ENCODE peak calls at places on chromosomes 13 and 19, in seven cellular contexts. One of them, this sample, is unnamed.

GRCh38 chr13:108902557-108903155 is 273.2 kb downstream of the MYO16 start:
- DNase-seq in lower leg skin: no peak
- DNase-seq in ovary: no peak
- DNase-seq in NB4: no peak
- DNase-seq in thoracic aorta: no peak
- DNase-seq in lower lobe of right lung: no peak
- DNase-seq in A549: no peak
- DNase-seq in this sample: peak

GRCh38 chr13:113863511-113864302 is at the start of gene GAS6:
- DNase-seq in thoracic aorta: no peak
- DNase-seq in NB4: no peak
- DNase-seq in A549: peak
- DNase-seq in lower leg skin: no peak
- DNase-seq in ovary: peak
- DNase-seq in lower lobe of right lung: peak
- DNase-seq in this sample: no peak

GRCh38 chr19:39411832-39412099 is 703 bp upstream of the PLEKHG2 start:
- DNase-seq in lower leg skin: peak
- DNase-seq in thoracic aorta: peak
- DNase-seq in A549: peak
- DNase-seq in ovary: peak
- DNase-seq in NB4: peak
- DNase-seq in lower lobe of right lung: peak
- DNase-seq in this sample: no peak

GRCh38 chr19:31718898-31719297 is 369.7 kb upstream of the TSHZ3 start:
- DNase-seq in ovary: no peak
- DNase-seq in thoracic aorta: no peak
- DNase-seq in NB4: no peak
- DNase-seq in lower leg skin: no peak
- DNase-seq in A549: no peak
- DNase-seq in lower lobe of right lung: no peak
- DNase-seq in this sample: no peak

GRCh38 chr19:19514215-19514633 is 1.1 kb downstream of the TSSK6 start:
- DNase-seq in A549: no peak
- DNase-seq in lower leg skin: peak
- DNase-seq in thoracic aorta: no peak
- DNase-seq in lower lobe of right lung: no peak
- DNase-seq in ovary: peak
- DNase-seq in NB4: no peak
- DNase-seq in this sample: no peak

GRCh38 chr13:80586356-80586755 is 245.4 kb upstream of the SPRY2 start:
- DNase-seq in lower leg skin: no peak
- DNase-seq in A549: no peak
- DNase-seq in ovary: no peak
- DNase-seq in NB4: no peak
- DNase-seq in thoracic aorta: no peak
- DNase-seq in lower lobe of right lung: no peak
- DNase-seq in this sample: no peak

GRCh38 chr13:107883561-107884175 is 331.7 kb downstream of the LIG4 start:
- DNase-seq in lower lobe of right lung: no peak
- DNase-seq in thoracic aorta: no peak
- DNase-seq in lower leg skin: no peak
- DNase-seq in ovary: no peak
- DNase-seq in A549: no peak
- DNase-seq in NB4: no peak
- DNase-seq in this sample: no peak

GRCh38 chr19:46232468-46232867 is 2.9 kb downstream of the IGFL1 start:
- DNase-seq in NB4: no peak
- DNase-seq in lower lobe of right lung: no peak
- DNase-seq in A549: no peak
- DNase-seq in thoracic aorta: no peak
- DNase-seq in ovary: no peak
- DNase-seq in lower leg skin: no peak
- DNase-seq in this sample: no peak

GRCh38 chr13:32031025-32031814 is at the start of gene FRY:
- DNase-seq in NB4: peak
- DNase-seq in thoracic aorta: peak
- DNase-seq in lower lobe of right lung: peak
- DNase-seq in lower leg skin: peak
- DNase-seq in ovary: peak
- DNase-seq in A549: peak
- DNase-seq in this sample: peak

GRCh38 chr13:21074601-21075302 is 13.4 kb upstream of the LATS2 start:
- DNase-seq in NB4: peak
- DNase-seq in ovary: peak
- DNase-seq in thoracic aorta: no peak
- DNase-seq in A549: no peak
- DNase-seq in lower lobe of right lung: no peak
- DNase-seq in lower leg skin: no peak
- DNase-seq in this sample: no peak

GRCh38 chr19:30065680-30066606 is 123.9 kb downstream of the URI1 start:
- DNase-seq in A549: no peak
- DNase-seq in ovary: no peak
- DNase-seq in thoracic aorta: no peak
- DNase-seq in NB4: no peak
- DNase-seq in lower leg skin: no peak
- DNase-seq in lower lobe of right lung: peak
- DNase-seq in this sample: no peak

GRCh38 chr13:20721454-20722357 is 18.2 kb downstream of the IL17D start:
- DNase-seq in lower lobe of right lung: no peak
- DNase-seq in lower leg skin: no peak
- DNase-seq in A549: no peak
- DNase-seq in thoracic aorta: no peak
- DNase-seq in NB4: no peak
- DNase-seq in ovary: peak
- DNase-seq in this sample: peak

GRCh38 chr19:15123900-15124299 is 16.7 kb downstream of the SYDE1 start:
- DNase-seq in lower leg skin: no peak
- DNase-seq in A549: no peak
- DNase-seq in thoracic aorta: no peak
- DNase-seq in lower lobe of right lung: peak
- DNase-seq in NB4: no peak
- DNase-seq in ovary: peak
- DNase-seq in this sample: peak

GRCh38 chr19:50486823-50487515 is 10.3 kb upstream of the GARIN5A start:
- DNase-seq in lower lobe of right lung: peak
- DNase-seq in A549: peak
- DNase-seq in lower leg skin: no peak
- DNase-seq in NB4: peak
- DNase-seq in ovary: no peak
- DNase-seq in thoracic aorta: no peak
- DNase-seq in this sample: no peak

GRCh38 chr19:17512574-17512939 is 1.1 kb downstream of the PGLS start:
- DNase-seq in lower leg skin: no peak
- DNase-seq in A549: no peak
- DNase-seq in lower lobe of right lung: no peak
- DNase-seq in thoracic aorta: no peak
- DNase-seq in ovary: no peak
- DNase-seq in NB4: peak
- DNase-seq in this sample: no peak

GRCh38 chr19:31127132-31127967 is 221.9 kb downstream of the TSHZ3 start:
- DNase-seq in A549: peak
- DNase-seq in thoracic aorta: no peak
- DNase-seq in ovary: peak
- DNase-seq in NB4: no peak
- DNase-seq in lower lobe of right lung: no peak
- DNase-seq in lower leg skin: no peak
- DNase-seq in this sample: no peak

GRCh38 chr13:96029002-96029401 is 24.2 kb downstream of the UGGT2 start:
- DNase-seq in NB4: no peak
- DNase-seq in lower lobe of right lung: no peak
- DNase-seq in ovary: no peak
- DNase-seq in thoracic aorta: no peak
- DNase-seq in lower leg skin: no peak
- DNase-seq in A549: no peak
- DNase-seq in this sample: no peak

GRCh38 chr13:95349267-95349666 is 48.0 kb upstream of the ABCC4 start:
- DNase-seq in A549: peak
- DNase-seq in lower lobe of right lung: no peak
- DNase-seq in lower leg skin: no peak
- DNase-seq in thoracic aorta: no peak
- DNase-seq in NB4: no peak
- DNase-seq in ovary: no peak
- DNase-seq in this sample: no peak

GRCh38 chr13:78958019-78958418 is 299.1 kb upstream of the OBI1 start:
- DNase-seq in lower leg skin: no peak
- DNase-seq in NB4: no peak
- DNase-seq in A549: no peak
- DNase-seq in ovary: no peak
- DNase-seq in lower lobe of right lung: no peak
- DNase-seq in thoracic aorta: no peak
- DNase-seq in this sample: no peak

GRCh38 chr13:42392706-42393572 is 121.0 kb downstream of the AKAP11 start:
- DNase-seq in ovary: no peak
- DNase-seq in NB4: no peak
- DNase-seq in thoracic aorta: no peak
- DNase-seq in A549: no peak
- DNase-seq in lower lobe of right lung: no peak
- DNase-seq in lower leg skin: no peak
- DNase-seq in this sample: no peak

GRCh38 chr13:19587635-19588300 is 26.4 kb upstream of the TPTE2 start:
- DNase-seq in ovary: no peak
- DNase-seq in lower lobe of right lung: no peak
- DNase-seq in NB4: peak
- DNase-seq in A549: peak
- DNase-seq in thoracic aorta: no peak
- DNase-seq in lower leg skin: no peak
- DNase-seq in this sample: no peak

GRCh38 chr13:23667750-23668149 is 97.5 kb downstream of the TNFRSF19 start:
- DNase-seq in NB4: no peak
- DNase-seq in lower leg skin: no peak
- DNase-seq in A549: no peak
- DNase-seq in thoracic aorta: no peak
- DNase-seq in lower lobe of right lung: no peak
- DNase-seq in ovary: no peak
- DNase-seq in this sample: no peak
- TF ChIP-seq CTCF in NB4: peak
- TF ChIP-seq CTCF in lower leg skin: no peak
- TF ChIP-seq CTCF in A549: peak
- TF ChIP-seq CTCF in thoracic aorta: no peak
- TF ChIP-seq CTCF in lower lobe of right lung: no peak
- TF ChIP-seq CTCF in ovary: no peak
- TF ChIP-seq CTCF in this sample: peak

GRCh38 chr19:49338691-49339363 is 3.6 kb downstream of the CD37 start:
- DNase-seq in ovary: peak
- DNase-seq in NB4: no peak
- DNase-seq in A549: peak
- DNase-seq in lower leg skin: peak
- DNase-seq in lower lobe of right lung: peak
- DNase-seq in thoracic aorta: peak
- DNase-seq in this sample: no peak

GRCh38 chr19:49340865-49341718 is 5.9 kb downstream of the CD37 start:
- DNase-seq in lower lobe of right lung: peak
- DNase-seq in thoracic aorta: no peak
- DNase-seq in A549: no peak
- DNase-seq in NB4: no peak
- DNase-seq in lower leg skin: no peak
- DNase-seq in ovary: no peak
- DNase-seq in this sample: no peak

GRCh38 chr19:49340069-49340864 is 5.1 kb downstream of the CD37 start:
- DNase-seq in lower lobe of right lung: peak
- DNase-seq in NB4: peak
- DNase-seq in lower leg skin: no peak
- DNase-seq in ovary: peak
- DNase-seq in thoracic aorta: peak
- DNase-seq in A549: no peak
- DNase-seq in this sample: peak

GRCh38 chr19:49338023-49338677 is 2.9 kb downstream of the CD37 start:
- DNase-seq in lower lobe of right lung: no peak
- DNase-seq in A549: no peak
- DNase-seq in thoracic aorta: no peak
- DNase-seq in ovary: peak
- DNase-seq in lower leg skin: no peak
- DNase-seq in NB4: no peak
- DNase-seq in this sample: no peak

DNA sequence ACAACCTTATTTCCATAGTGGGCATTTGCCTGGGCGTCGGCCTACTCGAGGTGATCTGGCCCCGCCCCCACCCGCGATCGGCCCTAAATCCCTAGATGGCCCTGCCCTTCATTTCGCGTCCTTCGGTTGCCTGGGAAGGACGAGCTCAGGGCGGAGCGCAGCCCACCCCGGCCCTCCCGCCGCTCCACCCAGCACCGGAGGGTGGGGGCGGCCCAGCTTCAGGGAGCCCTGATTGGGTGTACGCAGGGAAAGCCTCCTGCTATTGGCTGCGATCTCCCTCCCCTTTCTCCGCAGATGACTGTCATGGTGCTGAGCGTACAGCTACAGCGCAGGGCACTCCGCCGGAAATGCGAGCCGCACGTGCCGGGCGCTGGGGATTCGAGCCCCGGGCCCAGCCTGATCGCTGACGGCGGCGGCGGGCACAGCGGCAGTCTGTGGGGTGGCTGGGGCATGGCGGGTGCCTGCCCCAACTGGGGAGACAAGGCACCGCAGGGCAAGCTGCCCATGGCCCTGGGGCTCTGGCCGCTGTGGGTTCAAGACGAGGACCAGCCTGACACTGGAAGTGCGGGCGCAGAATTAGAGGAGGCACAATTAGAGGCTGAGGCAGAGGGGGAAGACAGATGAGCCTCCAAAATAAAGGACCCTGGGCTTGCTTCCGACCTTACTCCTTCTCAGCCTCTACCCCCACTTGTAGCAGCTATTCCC is 4.3 kb downstream of the CD37 start:
- DNase-seq in A549: no peak
- DNase-seq in lower leg skin: peak
- DNase-seq in lower lobe of right lung: peak
- DNase-seq in ovary: peak
- DNase-seq in NB4: no peak
- DNase-seq in thoracic aorta: peak
- DNase-seq in this sample: peak
- H3K4me3 ChIP-seq in A549: no peak
- H3K4me3 ChIP-seq in lower leg skin: no peak
- H3K4me3 ChIP-seq in lower lobe of right lung: peak
- H3K4me3 ChIP-seq in ovary: peak
- H3K4me3 ChIP-seq in NB4: no peak
- H3K4me3 ChIP-seq in thoracic aorta: peak
- H3K4me3 ChIP-seq in this sample: peak

GRCh38 chr13:23634897-23635296 is 64.7 kb downstream of the TNFRSF19 start:
- DNase-seq in NB4: no peak
- DNase-seq in thoracic aorta: no peak
- DNase-seq in lower lobe of right lung: no peak
- DNase-seq in lower leg skin: no peak
- DNase-seq in A549: no peak
- DNase-seq in ovary: no peak
- DNase-seq in this sample: no peak
- TF ChIP-seq CTCF in NB4: no peak
- TF ChIP-seq CTCF in thoracic aorta: no peak
- TF ChIP-seq CTCF in lower lobe of right lung: no peak
- TF ChIP-seq CTCF in lower leg skin: no peak
- TF ChIP-seq CTCF in A549: no peak
- TF ChIP-seq CTCF in ovary: no peak
- TF ChIP-seq CTCF in this sample: peak

DNA sequence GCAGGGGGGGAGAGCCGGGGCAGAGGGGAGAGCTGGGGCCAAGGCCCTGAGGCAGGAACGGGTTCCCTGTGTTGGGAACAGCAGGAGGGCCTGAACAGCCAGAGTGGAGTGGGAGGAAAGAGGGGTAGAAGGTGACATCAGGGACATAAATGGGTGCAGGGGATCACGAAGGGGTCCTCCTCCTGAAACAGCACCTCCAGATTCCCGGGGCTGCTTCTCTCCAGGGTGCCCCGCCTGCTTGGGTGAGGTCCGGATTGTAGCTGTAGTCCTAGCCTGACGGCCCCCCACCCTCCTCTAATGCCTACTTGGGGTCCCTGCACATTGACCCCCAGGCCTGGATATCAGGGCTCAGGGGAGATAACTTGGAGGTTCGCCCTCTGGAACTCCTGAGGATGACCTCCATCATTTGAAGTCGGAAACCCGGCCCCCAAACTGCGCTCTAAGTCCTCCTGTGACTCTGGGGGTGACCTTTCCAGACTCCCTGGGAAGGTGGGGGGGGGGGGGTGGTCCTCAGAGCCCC is 473 bp upstream of the SCN1B start:
- DNase-seq in ovary: no peak
- DNase-seq in thoracic aorta: no peak
- DNase-seq in lower lobe of right lung: no peak
- DNase-seq in lower leg skin: no peak
- DNase-seq in A549: peak
- DNase-seq in NB4: no peak
- DNase-seq in this sample: no peak
- H3K4me3 ChIP-seq in ovary: peak
- H3K4me3 ChIP-seq in thoracic aorta: peak
- H3K4me3 ChIP-seq in lower lobe of right lung: peak
- H3K4me3 ChIP-seq in lower leg skin: no peak
- H3K4me3 ChIP-seq in A549: peak
- H3K4me3 ChIP-seq in NB4: no peak
- H3K4me3 ChIP-seq in this sample: peak